ENCODE peak calls at places on chromosomes 6 and 20, in four cellular contexts. N is kidney, S is stomach, J is lung. F is an unnamed sample.

GRCh38 chr6:53263915-53264314 is 84.8 kb downstream of the ELOVL5 start:
- DNase-seq in N (no peak), S (no peak), J (no peak), F (peak; percentile 49)

GRCh38 chr20:16804793-16805187 is 56.6 kb downstream of the OTOR start:
- DNase-seq in N (no peak), J (no peak), S (no peak), F (no peak)

GRCh38 chr6:127690092-127690491 is 113.1 kb downstream of the C6orf58 start:
- DNase-seq in N (no peak), J (no peak), S (no peak), F (no peak)

GRCh38 chr20:36658300-36658699 is 12.3 kb upstream of the SLA2 start:
- DNase-seq in S (no peak), N (no peak), J (no peak), F (no peak)

GRCh38 chr6:87045521-87046075 is 49.3 kb downstream of the CGA start:
- DNase-seq in N (no peak), S (no peak), J (no peak), F (no peak)

GRCh38 chr20:50360218-50360672 is 149.9 kb upstream of the PTPN1 start:
- DNase-seq in J (no peak), S (no peak), N (peak; percentile 74), F (peak; percentile 76)

GRCh38 chr20:51366155-51366886 is 176.2 kb downstream of the NFATC2 start:
- DNase-seq in N (peak; percentile 83), S (peak; percentile 39), J (peak; percentile 57), F (peak; percentile 19)

GRCh38 chr6:36594816-36595167 is 630 bp downstream of the SRSF3 start:
- DNase-seq in S (no peak), J (no peak), N (no peak), F (no peak)

GRCh38 chr6:64520050-64520449 is 884.4 kb downstream of the PHF3 start:
- DNase-seq in N (no peak), S (no peak), J (no peak), F (no peak)

GRCh38 chr6:34709386-34709785 is 12.8 kb upstream of the ILRUN start:
- DNase-seq in N (peak; percentile 80), S (peak; percentile 82), J (peak; percentile 49), F (peak; percentile 84)

GRCh38 chr6:29294499-29294914 is 7.0 kb upstream of the OR14J1 start:
- DNase-seq in S (no peak), N (no peak), J (peak; percentile 31), F (no peak)

GRCh38 chr6:35173068-35174042 is 32.2 kb upstream of the TCP11 start:
- DNase-seq in S (no peak), N (no peak), J (no peak), F (no peak)

GRCh38 chr6:140871911-140872310 is 1260.8 kb upstream of the GJE1 start:
- DNase-seq in J (no peak), N (no peak), S (no peak), F (no peak)

GRCh38 chr6:104862456-104862855 is 2.7 kb upstream of the HACE1 start:
- DNase-seq in N (no peak), S (no peak), J (no peak), F (no peak)

GRCh38 chr20:25511183-25511582 is 74.1 kb downstream of the NINL start:
- DNase-seq in J (no peak), S (no peak), N (no peak), F (no peak)
- H3K9me3 ChIP-seq in J (no peaks in the 10 kb centered on the region), S (peaks cover 12% of the 10 kb centered on the region), N (peaks cover 18% of the 10 kb centered on the region), F (no peaks in the 10 kb centered on the region)

DNA sequence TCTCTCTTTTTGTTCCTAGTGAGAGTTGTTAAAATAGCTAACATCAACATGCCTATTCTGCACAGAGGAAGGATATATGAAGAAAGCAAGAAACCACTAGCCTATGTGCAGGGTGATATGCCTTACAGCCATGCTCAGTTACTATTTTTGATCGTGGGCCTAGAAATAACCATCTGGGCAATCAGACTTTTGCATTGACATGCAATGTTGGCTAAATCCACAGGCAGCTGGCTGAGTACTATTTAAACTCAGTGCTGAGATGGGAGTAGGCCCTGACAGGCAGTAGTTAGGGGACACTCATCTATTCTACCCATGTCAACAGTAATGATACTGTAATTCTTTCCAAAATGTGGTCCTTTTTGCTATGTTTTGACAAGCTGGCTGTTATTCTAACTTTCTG is 89.6 kb downstream of the HDGFL1 start:
- DNase-seq in S (no peak), N (no peak), J (no peak), F (no peak)
- H3K27ac ChIP-seq in S (no peak overlapping the region), N (no peak overlapping the region), J (no peak overlapping the region), F (no peak overlapping the region)

DNA sequence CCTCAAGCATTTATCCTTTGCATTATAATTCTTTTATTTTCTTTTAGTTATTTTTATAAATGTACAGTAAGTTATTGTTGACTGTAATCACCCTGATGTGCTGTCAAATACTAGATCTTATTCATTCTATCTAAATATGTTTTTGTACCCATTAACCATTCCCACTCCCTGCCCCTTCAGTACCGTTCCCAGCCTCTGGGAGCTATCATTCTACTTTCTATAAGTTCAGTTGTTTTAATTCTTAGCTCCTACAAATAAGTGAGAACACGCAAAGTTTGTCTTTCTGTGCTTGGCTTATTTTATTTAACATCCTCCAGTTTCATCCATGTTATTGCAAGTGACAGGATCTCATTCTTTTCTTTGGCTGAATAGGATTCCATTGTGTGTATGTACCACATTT is 12.5 kb upstream of the ERVFRD-1 start:
- DNase-seq in N (no peak), J (no peak), S (no peak), F (no peak)
- H3K9me3 ChIP-seq in N (no peaks in the 10 kb centered on the region), J (no peaks in the 10 kb centered on the region), S (no peaks in the 10 kb centered on the region), F (no peaks in the 10 kb centered on the region)

DNA sequence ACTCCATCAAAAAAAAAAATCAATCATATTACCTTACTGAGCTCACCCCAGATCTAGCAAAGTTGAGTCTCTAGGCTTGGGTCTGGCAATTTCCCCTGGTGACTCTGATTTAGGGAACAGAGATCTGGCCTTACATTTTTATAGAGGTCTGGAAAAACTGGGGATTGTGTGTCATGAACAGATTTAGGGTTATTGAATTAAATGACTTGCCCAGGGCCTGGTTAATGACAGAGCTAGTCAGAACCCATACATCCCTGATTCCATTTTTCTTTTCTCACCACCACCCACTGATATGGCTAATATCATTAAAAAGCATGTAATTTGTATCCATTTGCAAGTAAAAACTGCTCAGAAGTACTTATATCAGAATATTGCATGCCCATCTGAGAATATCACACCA is 163.4 kb upstream of the OGFRL1 start:
- DNase-seq in N (no peak), J (no peak), S (no peak), F (no peak)
- H3K27ac ChIP-seq in N (no peak overlapping the region), J (no peak overlapping the region), S (no peak overlapping the region), F (no peak overlapping the region)

GRCh38 chr6:100457251-100457990 is 7.3 kb downstream of the SIM1 start:
- DNase-seq in N (peak; percentile 93), S (no peak), J (no peak), F (no peak)
- H3K9me3 ChIP-seq in N (no peaks in the 10 kb centered on the region), S (peaks cover 28% of the 10 kb centered on the region), J (no peaks in the 10 kb centered on the region), F (no peaks in the 10 kb centered on the region)

GRCh38 chr6:11766056-11766455 is 12.5 kb downstream of the ADTRP start:
- DNase-seq in J (no peak), N (no peak), S (no peak), F (no peak)
- H3K27ac ChIP-seq in J (no peak overlapping the region), N (no peak overlapping the region), S (no peak overlapping the region), F (no peak overlapping the region)

GRCh38 chr6:26640806-26641205 is 18.7 kb downstream of the ZNF322 start:
- DNase-seq in S (no peak), J (no peak), N (no peak), F (no peak)
- H3K9me3 ChIP-seq in S (no peaks in the 10 kb centered on the region), J (peaks cover 8% of the 10 kb centered on the region), N (peaks cover 35% of the 10 kb centered on the region), F (no peaks in the 10 kb centered on the region)

F was measured in thyroid gland.